ENCODE peak calls at places on chromosome 16, in five cellular contexts. L, N, Y, R and W are unnamed samples.

GRCh38 chr16:14309001-14309886 is 238.1 kb downstream of the MRTFB start:
- DNase-seq in R (peak), L (no peak), N (no peak), Y (no peak), W (no peak)

GRCh38 chr16:4089811-4090293 is 26.4 kb downstream of the ADCY9 start:
- DNase-seq in N (no peak), Y (no peak), L (no peak), R (no peak), W (no peak)

GRCh38 chr16:53852678-53853077 is 148.7 kb downstream of the FTO start:
- DNase-seq in R (no peak), Y (no peak), N (no peak), L (peak), W (no peak)

GRCh38 chr16:83714286-83714685 is 93.5 kb upstream of the HSBP1 start:
- DNase-seq in L (no peak), R (no peak), Y (no peak), N (no peak), W (no peak)

GRCh38 chr16:84029297-84030096 is 13.1 kb downstream of the SLC38A8 start:
- DNase-seq in R (no peak), N (no peak), L (no peak), Y (no peak), W (no peak)

GRCh38 chr16:66226762-66227161 is 139.7 kb upstream of the CDH5 start:
- DNase-seq in R (no peak), Y (no peak), N (peak), L (no peak), W (peak)

GRCh38 chr16:87918314-87918713 is 18.0 kb downstream of the CA5A start:
- DNase-seq in R (no peak), N (no peak), Y (no peak), L (no peak), W (peak)

GRCh38 chr16:25009822-25010221 is 5.3 kb downstream of the ARHGAP17 start:
- DNase-seq in Y (peak), R (no peak), N (peak), L (peak), W (no peak)

GRCh38 chr16:88308441-88309173 is 74.2 kb upstream of the ZNF469 start:
- DNase-seq in Y (no peak), L (no peak), R (no peak), N (no peak), W (no peak)

GRCh38 chr16:21083729-21084268 is 66.8 kb downstream of the DNAH3 start:
- DNase-seq in L (peak), Y (peak), R (peak), N (peak), W (peak)

GRCh38 chr16:11669380-11670146 is 1.3 kb downstream of the SNN start:
- DNase-seq in N (peak), L (peak), Y (peak), R (peak), W (peak)

GRCh38 chr16:84228321-84228838 is 11.4 kb downstream of the KCNG4 start:
- DNase-seq in R (no peak), L (peak), Y (peak), N (peak), W (peak)

GRCh38 chr16:79843145-79843544 is 242.6 kb upstream of the MAF start:
- DNase-seq in R (no peak), Y (no peak), L (no peak), N (no peak), W (no peak)

GRCh38 chr16:58628845-58629680 is 563 bp downstream of the CNOT1 start:
- DNase-seq in L (no peak), Y (peak), N (peak), R (peak), W (peak)

GRCh38 chr16:72468582-72468981 is 296.6 kb upstream of the PMFBP1 start:
- DNase-seq in N (no peak), R (no peak), Y (no peak), L (peak), W (no peak)

GRCh38 chr16:57906385-57907316 is 64.3 kb downstream of the CNGB1 start:
- DNase-seq in R (no peak), Y (no peak), N (peak), L (peak), W (no peak)

GRCh38 chr16:7405166-7405565 is 72.5 kb downstream of the RBFOX1 start:
- DNase-seq in N (peak), L (no peak), R (no peak), Y (peak), W (peak)

GRCh38 chr16:4053663-4054479 is 62.4 kb downstream of the ADCY9 start:
- DNase-seq in N (peak), Y (peak), L (peak), R (peak), W (peak)

GRCh38 chr16:81237282-81237681 is 1.2 kb upstream of the BCO1 start:
- DNase-seq in N (peak), L (peak), R (peak), Y (no peak), W (peak)

GRCh38 chr16:50309527-50310307 is 43.4 kb downstream of the ADCY7 start:
- DNase-seq in L (no peak), N (no peak), R (peak), Y (no peak), W (peak)

GRCh38 chr16:4517812-4518211 is 20.8 kb downstream of the CDIP1 start:
- DNase-seq in R (peak), L (peak), N (no peak), Y (no peak), W (no peak)

GRCh38 chr16:4572715-4573114 is 16.6 kb downstream of the C16orf96 start:
- DNase-seq in N (no peak), R (no peak), Y (no peak), L (peak), W (no peak)

GRCh38 chr16:57610611-57611010 is 17.8 kb upstream of the ADGRG1 start:
- DNase-seq in L (no peak), N (no peak), R (peak), Y (no peak), W (no peak)

GRCh38 chr16:89290887-89291286 is 73.4 kb downstream of the ZNF778 start:
- DNase-seq in L (no peak), R (no peak), Y (no peak), N (no peak), W (no peak)

DNA sequence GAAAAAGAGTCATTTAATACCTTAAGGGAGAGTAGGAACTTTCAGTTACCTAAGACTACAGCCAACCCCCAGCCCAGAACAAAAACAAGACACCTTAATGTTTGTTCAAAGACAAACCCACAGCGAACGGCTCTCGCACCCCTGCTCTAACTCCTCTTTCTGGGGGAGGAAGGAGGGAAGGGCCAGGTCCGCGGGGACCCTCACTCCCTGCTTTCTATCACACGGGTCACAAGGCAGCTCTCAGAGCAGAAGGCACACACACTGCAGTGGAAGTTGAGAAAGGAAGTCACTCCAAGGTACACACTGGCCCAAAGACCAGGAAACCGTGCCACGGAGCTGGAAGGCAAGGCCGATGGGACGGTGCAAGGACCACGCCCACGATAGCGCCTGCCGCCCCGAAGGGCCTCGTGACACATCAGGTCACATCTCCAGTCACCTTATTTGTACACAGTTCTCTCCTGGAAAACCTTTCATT is 10.0 kb downstream of the LITAFD start:
- DNase-seq in L (no peak), Y (no peak), N (no peak), R (peak), W (peak)
- H3K4me3 ChIP-seq in L (no peak), Y (no peak), N (no peak), R (no peak), W (no peak)

DNA sequence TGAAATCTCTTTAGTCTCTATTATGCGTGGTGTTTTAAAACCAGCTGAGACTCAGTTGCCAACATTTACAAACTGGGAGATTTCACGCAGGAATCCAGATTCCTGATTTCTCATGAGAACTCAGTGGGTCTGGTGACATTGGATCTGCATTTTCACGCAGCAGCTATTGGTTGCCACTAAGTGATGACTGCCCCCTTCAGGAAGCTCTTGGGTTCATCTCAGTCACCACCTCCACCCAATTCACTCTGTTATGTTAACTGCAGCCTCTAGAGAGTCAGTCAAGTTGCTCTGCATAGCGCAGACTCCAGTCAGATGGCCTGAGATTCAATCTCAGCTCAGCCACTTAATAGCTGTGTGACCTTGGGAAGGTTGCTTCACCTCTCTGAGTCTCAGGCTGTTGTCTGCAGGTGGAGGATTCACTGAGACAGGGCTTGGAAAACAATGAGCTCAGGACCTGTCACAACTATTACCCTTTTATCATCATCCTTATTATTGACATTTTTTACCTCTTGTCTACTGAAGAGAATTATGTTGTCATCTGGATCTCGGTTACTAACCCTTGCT is 6.4 kb downstream of the SHISA9 start:
- DNase-seq in N (no peak), R (no peak), L (no peak), Y (no peak), W (no peak)
- TF ChIP-seq CTCF in N (no peak), R (no peak), L (no peak), Y (no peak), W (no peak)

GRCh38 chr16:51723016-51723724 is 572.1 kb upstream of the SALL1 start:
- DNase-seq in R (no peak), N (no peak), L (no peak), Y (no peak), W (no peak)
- H3K4me3 ChIP-seq in R (no peak), N (no peak), L (no peak), Y (no peak), W (no peak)

GRCh38 chr16:46607529-46607928 is 13.7 kb downstream of the SHCBP1 start:
- DNase-seq in L (peak), N (no peak), Y (no peak), R (no peak), W (no peak)
- TF ChIP-seq CTCF in L (peak), N (peak), Y (peak), R (peak), W (peak)